ENCODE peak calls at places on chromosome 13, in five cellular contexts. F, T, H, V and B are unnamed samples.

GRCh38 chr13:101211261-101211660 is 205.0 kb downstream of the NALCN start:
- DNase-seq in F (no peak), T (peak), H (no peak), V (no peak), B (no peak)

GRCh38 chr13:110471156-110471832 is 90.2 kb downstream of the RAB20 start:
- DNase-seq in F (no peak), T (no peak), H (no peak), V (no peak), B (no peak)

GRCh38 chr13:32811297-32811800 is 204.9 kb upstream of the KL start:
- DNase-seq in F (no peak), T (no peak), H (no peak), V (peak), B (no peak)

GRCh38 chr13:64078480-64078936 is 2662.9 kb upstream of the PCDH20 start:
- DNase-seq in F (no peak), T (no peak), H (no peak), V (no peak), B (no peak)

GRCh38 chr13:108034909-108035308 is 180.4 kb downstream of the LIG4 start:
- DNase-seq in F (peak), T (no peak), H (no peak), V (no peak), B (no peak)

GRCh38 chr13:43102304-43102703 is 78.9 kb downstream of the DNAJC15 start:
- DNase-seq in F (no peak), T (no peak), H (no peak), V (no peak), B (no peak)

GRCh38 chr13:72164811-72165210 is 297.8 kb upstream of the DACH1 start:
- DNase-seq in F (no peak), T (no peak), H (no peak), V (no peak), B (no peak)

GRCh38 chr13:33483471-33483870 is 197.9 kb upstream of the STARD13 start:
- DNase-seq in F (no peak), T (peak), H (no peak), V (peak), B (no peak)

GRCh38 chr13:112326821-112327370 is 49.3 kb upstream of the SPACA7 start:
- DNase-seq in F (no peak), T (no peak), H (no peak), V (no peak), B (no peak)

GRCh38 chr13:110711778-110712070 is 1.8 kb upstream of the ING1 start:
- DNase-seq in F (no peak), T (no peak), H (no peak), V (peak), B (no peak)

GRCh38 chr13:107210216-107211010 is 642.5 kb upstream of the ARGLU1 start:
- DNase-seq in F (no peak), T (peak), H (no peak), V (peak), B (no peak)

GRCh38 chr13:109254271-109254670 is 532.1 kb downstream of the IRS2 start:
- DNase-seq in F (no peak), T (no peak), H (no peak), V (no peak), B (no peak)

GRCh38 chr13:44049546-44049945 is 169.8 kb downstream of the LACC1 start:
- DNase-seq in F (no peak), T (no peak), H (no peak), V (no peak), B (no peak)

GRCh38 chr13:46615888-46616531 is 63.0 kb downstream of the LRCH1 start:
- DNase-seq in F (no peak), T (peak), H (no peak), V (peak), B (no peak)

GRCh38 chr13:42478531-42479156 is 95.3 kb upstream of the TNFSF11 start:
- DNase-seq in F (peak), T (peak), H (no peak), V (peak), B (peak)

GRCh38 chr13:32228330-32229041 is 86.7 kb downstream of the ZAR1L start:
- DNase-seq in F (peak), T (peak), H (no peak), V (peak), B (no peak)

GRCh38 chr13:76692326-76692725 is 193.9 kb downstream of the KCTD12 start:
- DNase-seq in F (no peak), T (no peak), H (no peak), V (no peak), B (no peak)

GRCh38 chr13:34507630-34508029 is 434.4 kb upstream of the NBEA start:
- DNase-seq in F (no peak), T (no peak), H (no peak), V (no peak), B (no peak)

GRCh38 chr13:42815686-42816085 is 34.3 kb downstream of the FAM216B start:
- DNase-seq in F (no peak), T (peak), H (no peak), V (no peak), B (no peak)

GRCh38 chr13:51959773-51960172 is 51.5 kb downstream of the ATP7B start:
- DNase-seq in F (peak), T (no peak), H (no peak), V (no peak), B (no peak)

GRCh38 chr13:33931397-33931987 is 113.5 kb downstream of the RFC3 start:
- DNase-seq in F (peak), T (peak), H (no peak), V (peak), B (peak)

GRCh38 chr13:35995136-35995535 is 136.0 kb downstream of the DCLK1 start:
- DNase-seq in F (no peak), T (no peak), H (no peak), V (no peak), B (no peak)

GRCh38 chr13:71513414-71514063 is 353.5 kb downstream of the DACH1 start:
- DNase-seq in F (no peak), T (no peak), H (no peak), V (no peak), B (no peak)

GRCh38 chr13:83622422-83622784 is 259.9 kb downstream of the SLITRK1 start:
- DNase-seq in F (no peak), T (peak), H (no peak), V (no peak), B (no peak)

GRCh38 chr13:60754211-60754610 is 357.2 kb downstream of the TDRD3 start:
- DNase-seq in F (peak), T (no peak), H (no peak), V (no peak), B (no peak)

GRCh38 chr13:93655132-93655531 is 428.5 kb downstream of the GPC6 start:
- DNase-seq in F (no peak), T (no peak), H (no peak), V (no peak), B (no peak)

GRCh38 chr13:27921961-27922910 is 2.4 kb downstream of the PDX1 start:
- DNase-seq in F (no peak), T (no peak), H (peak), V (no peak), B (peak)

GRCh38 chr13:110209950-110210603 is 96.9 kb downstream of the COL4A1 start:
- DNase-seq in F (no peak), T (no peak), H (no peak), V (no peak), B (no peak)

GRCh38 chr13:28478127-28478526 is 16.8 kb downstream of the FLT1 start:
- DNase-seq in F (no peak), T (peak), H (no peak), V (peak), B (no peak)

GRCh38 chr13:96996097-96996496 is 1.8 kb upstream of the OXGR1 start:
- DNase-seq in F (no peak), T (no peak), H (no peak), V (no peak), B (no peak)

GRCh38 chr13:27455331-27455855 is 5.0 kb upstream of the MTIF3 start:
- DNase-seq in F (no peak), T (no peak), H (peak), V (peak), B (no peak)

GRCh38 chr13:101065314-101065713 is 351.0 kb downstream of the NALCN start:
- DNase-seq in F (no peak), T (no peak), H (no peak), V (no peak), B (no peak)

GRCh38 chr13:95300625-95301134 is 571 bp downstream of the ABCC4 start:
- DNase-seq in F (peak), T (peak), H (peak), V (peak), B (peak)
- H3K18ac ChIP-seq in F (peak), T (peak), H (peak), V (peak), B (peak)

GRCh38 chr13:105465251-105465650 is 1070.2 kb downstream of the EFNB2 start:
- DNase-seq in F (no peak), T (no peak), H (no peak), V (no peak), B (no peak)
- H3K18ac ChIP-seq in F (no peak), T (no peak), H (no peak), V (peak), B (no peak)

DNA sequence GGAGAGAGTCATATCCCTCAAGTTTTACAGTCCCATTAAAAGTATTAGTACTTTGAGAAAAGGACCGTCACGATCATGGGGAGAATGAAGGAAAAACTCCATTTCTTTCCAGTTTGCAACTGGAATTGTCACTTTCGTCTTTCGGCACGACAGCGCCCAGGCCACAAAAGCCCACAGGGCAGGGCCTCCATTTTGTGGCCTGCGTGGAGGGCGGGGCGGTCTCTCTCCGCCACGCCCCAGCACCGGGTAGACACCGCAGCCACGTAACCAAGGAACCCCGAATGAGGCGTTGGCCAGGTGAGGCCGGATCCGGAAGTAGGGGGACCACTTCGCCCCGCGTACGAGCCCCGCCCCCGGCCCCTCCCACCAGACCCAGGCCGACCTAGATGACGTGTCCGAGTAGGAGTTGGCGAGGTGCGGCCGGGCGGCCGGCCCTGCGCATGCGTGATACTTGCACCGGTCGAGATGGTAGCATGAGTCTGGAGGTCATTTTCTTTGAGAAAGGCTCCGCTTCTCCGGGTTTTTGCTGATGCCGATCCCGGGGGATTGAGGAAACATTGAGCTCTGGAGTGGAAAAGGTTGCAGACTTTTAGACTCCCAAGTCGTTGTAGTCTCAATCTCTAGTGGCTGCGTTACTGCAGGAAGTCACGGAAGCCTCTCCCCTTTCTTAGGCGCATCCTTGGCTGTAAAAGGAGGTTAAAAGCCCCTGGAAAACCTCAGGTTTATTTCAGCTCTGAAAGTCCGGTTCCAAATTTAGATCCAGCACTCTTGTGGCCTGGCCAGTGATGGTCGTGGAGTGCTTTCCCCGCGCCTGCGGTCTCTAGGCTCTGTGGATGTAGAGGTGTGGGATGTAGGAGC is 2.7 kb upstream of the TM9SF2 start:
- DNase-seq in F (peak), T (peak), H (peak), V (peak), B (peak)
- H3K18ac ChIP-seq in F (peak), T (peak), H (peak), V (peak), B (peak)

GRCh38 chr13:19633340-19634128 is at the start of gene MPHOSPH8:
- DNase-seq in F (peak), T (peak), H (peak), V (peak), B (peak)
- H3K18ac ChIP-seq in F (no peak), T (peak), H (no peak), V (peak), B (peak)

DNA sequence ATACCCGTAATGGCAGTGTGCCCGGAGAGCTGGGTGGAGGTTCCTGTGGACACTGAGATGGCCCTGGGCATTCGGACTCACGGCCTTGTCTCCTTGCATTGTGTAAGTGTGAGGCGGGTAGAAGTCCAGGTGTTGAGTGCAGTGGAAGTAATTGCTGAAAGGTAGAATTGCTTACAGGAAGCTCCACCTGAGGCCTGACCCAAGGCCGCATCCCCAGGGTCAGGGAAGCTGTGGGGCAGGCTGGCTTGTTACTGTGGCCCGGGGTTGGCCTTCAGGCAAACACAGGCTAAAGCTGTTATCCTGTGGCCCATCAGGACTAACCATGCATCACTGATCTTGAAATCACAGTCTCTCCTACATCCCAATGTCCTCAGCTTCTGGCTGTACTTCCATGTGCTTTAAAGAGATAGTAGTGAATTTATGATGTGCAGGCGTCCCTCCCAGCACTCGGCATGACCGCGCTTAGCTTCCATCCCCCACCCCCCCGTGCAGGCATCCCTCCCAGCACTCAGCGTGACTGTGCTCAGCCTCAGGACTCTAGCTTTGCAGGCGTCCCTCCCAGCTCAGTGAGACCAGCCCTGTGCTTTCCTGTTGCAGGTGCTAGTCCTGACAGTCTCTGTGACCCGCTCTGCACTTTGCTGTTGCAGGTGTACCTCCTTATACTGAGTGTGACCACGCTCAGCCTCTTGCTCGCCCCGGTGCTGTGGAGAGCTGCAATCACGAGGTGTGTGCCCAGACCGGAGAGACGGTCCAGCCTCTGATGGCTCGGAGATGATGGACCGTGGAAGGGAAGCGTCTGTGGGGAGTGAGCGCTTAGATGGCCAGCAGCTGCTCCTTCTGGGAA is 35.6 kb upstream of the TFDP1 start:
- DNase-seq in F (no peak), T (no peak), H (no peak), V (no peak), B (no peak)
- H3K18ac ChIP-seq in F (no peak), T (no peak), H (no peak), V (no peak), B (no peak)

GRCh38 chr13:114067886-114068722 is 64.3 kb downstream of the RASA3 start:
- DNase-seq in F (no peak), T (no peak), H (no peak), V (no peak), B (no peak)
- H3K18ac ChIP-seq in F (no peak), T (peak), H (no peak), V (peak), B (peak)

DNA sequence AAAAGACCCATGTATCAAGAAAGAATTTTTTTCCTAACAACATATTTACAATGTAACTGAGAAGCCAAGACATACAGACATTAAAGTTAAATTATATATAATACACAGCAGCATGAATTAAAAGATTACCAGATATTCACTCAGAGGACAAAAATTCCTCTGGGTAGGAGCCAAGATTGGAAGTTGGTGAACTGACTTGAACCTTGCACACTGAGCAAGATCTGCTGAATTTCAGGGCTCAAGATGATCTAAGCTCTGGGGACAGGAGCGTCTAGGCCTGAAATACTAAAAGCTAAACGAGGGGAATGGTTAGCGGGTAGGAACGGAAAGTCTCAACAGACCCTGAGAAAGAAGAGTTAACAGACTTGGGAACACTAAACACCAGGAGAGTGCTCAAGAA is 8.5 kb downstream of the FOXO1 start:
- DNase-seq in F (no peak), T (no peak), H (no peak), V (no peak), B (no peak)
- H3K18ac ChIP-seq in F (no peak), T (no peak), H (no peak), V (no peak), B (no peak)

DNA sequence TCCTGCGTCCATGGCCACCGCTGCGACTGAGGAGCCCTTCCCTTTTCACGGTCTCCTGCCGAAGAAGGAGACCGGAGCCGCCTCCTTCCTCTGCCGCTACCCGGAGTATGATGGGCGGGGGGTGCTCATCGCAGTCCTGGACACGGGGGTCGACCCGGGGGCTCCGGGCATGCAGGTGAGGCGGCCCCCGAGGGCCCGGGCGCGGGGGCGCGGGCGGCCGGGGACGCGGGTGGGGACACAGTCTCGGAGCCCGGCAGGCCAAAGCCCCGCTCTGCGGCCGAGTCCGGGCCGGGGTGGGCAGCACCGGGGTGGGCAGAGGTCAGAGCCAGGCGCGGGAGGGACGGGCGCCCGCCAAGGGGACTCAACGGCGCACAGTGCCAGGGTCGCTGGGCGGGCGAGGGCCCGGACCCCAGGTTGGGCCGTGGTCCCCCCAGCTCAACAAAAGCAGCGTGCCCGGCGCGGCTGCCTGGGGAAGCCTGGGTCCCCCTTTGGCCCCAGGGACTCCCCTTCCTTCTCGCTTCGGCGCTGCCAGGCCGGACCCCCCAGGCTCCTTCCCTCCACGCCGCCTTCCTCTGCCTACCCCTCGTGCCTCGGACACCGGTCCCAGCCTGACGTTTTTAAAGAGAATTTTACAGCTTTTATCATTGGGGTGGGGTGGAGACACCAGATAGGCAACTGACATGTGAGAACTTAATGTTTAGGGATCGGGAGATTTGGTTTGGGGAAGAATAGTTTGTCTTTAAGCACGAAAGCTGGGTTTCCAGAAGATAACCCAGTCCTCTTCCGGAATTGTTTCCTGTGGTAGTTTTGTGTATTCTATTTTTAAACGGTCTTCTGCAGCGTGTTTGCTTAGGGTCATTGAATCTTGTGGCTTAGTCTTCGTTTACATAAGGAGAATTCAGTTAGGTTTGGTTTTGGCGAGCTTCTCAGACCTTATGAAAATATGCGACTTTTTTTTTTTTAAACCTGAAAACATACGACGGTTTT is 536 bp downstream of the TPP2 start:
- DNase-seq in F (peak), T (peak), H (no peak), V (peak), B (peak)
- H3K18ac ChIP-seq in F (peak), T (peak), H (peak), V (peak), B (peak)

GRCh38 chr13:95404141-95404882 is 103.1 kb upstream of the ABCC4 start:
- DNase-seq in F (peak), T (peak), H (peak), V (peak), B (peak)
- H3K18ac ChIP-seq in F (no peak), T (no peak), H (no peak), V (peak), B (peak)